ENCODE peak calls at places on chromosomes 16 and 17, in eight cellular contexts. I, P, J, N, F, M, Q and D are unnamed samples.

GRCh38 chr16:53945996-53946395 is 242.0 kb downstream of the FTO start:
- DNase-seq in I (no peak), P (no peak), J (peak; percentile 76), N (no peak), F (no peak), M (no peak), Q (no peak), D (no peak)

GRCh38 chr17:42720996-42721583 is 23.8 kb downstream of the EZH1 start:
- DNase-seq in I (no peak), P (no peak), J (peak; percentile 75), N (peak; percentile 43), F (peak; percentile 48), M (no peak), Q (peak; percentile 62), D (no peak)

GRCh38 chr17:27840688-27841087 is 40.4 kb upstream of the NOS2 start:
- DNase-seq in I (no peak), P (no peak), J (no peak), N (no peak), F (no peak), M (no peak), Q (no peak), D (no peak)

GRCh38 chr16:31177136-31177535 is 2.8 kb upstream of the FUS start:
- DNase-seq in I (peak; percentile 51), P (no peak), J (no peak), N (peak; percentile 58), F (no peak), M (peak; percentile 28), Q (no peak), D (no peak)

GRCh38 chr17:71224824-71225575 is 895.8 kb upstream of the SOX9 start:
- DNase-seq in I (no peak), P (no peak), J (peak; percentile 12), N (no peak), F (no peak), M (no peak), Q (peak; percentile 17), D (peak; percentile 49)

GRCh38 chr17:7673239-7673638 is 14.1 kb downstream of the TP53 start:
- DNase-seq in I (no peak), P (no peak), J (no peak), N (no peak), F (no peak), M (no peak), Q (peak; percentile 26), D (no peak)

GRCh38 chr16:2490190-2491105 is 15.5 kb downstream of the TBC1D24 start:
- DNase-seq in I (no peak), P (no peak), J (no peak), N (no peak), F (no peak), M (no peak), Q (no peak), D (no peak)

GRCh38 chr16:17467923-17468540 is 2.7 kb downstream of the XYLT1 start:
- DNase-seq in I (no peak), P (peak; percentile 20), J (peak; percentile 66), N (no peak), F (peak; percentile 39), M (no peak), Q (peak; percentile 55), D (peak; percentile 80)

GRCh38 chr17:35774499-35774898 is 13.8 kb downstream of the C17orf50 start:
- DNase-seq in I (peak; percentile 63), P (no peak), J (peak; percentile 57), N (no peak), F (no peak), M (no peak), Q (no peak), D (peak; percentile 82)

GRCh38 chr16:83068686-83069085 is 441.9 kb downstream of the CDH13 start:
- DNase-seq in I (no peak), P (no peak), J (peak; percentile 50), N (no peak), F (no peak), M (no peak), Q (no peak), D (no peak)

GRCh38 chr17:28501421-28502284 is 4.5 kb upstream of the FOXN1 start:
- DNase-seq in I (no peak), P (no peak), J (no peak), N (no peak), F (no peak), M (no peak), Q (no peak), D (no peak)

GRCh38 chr17:73343168-73343634 is 31.4 kb upstream of the CDC42EP4 start:
- DNase-seq in I (no peak), P (no peak), J (peak; percentile 88), N (no peak), F (no peak), M (no peak), Q (no peak), D (no peak)

GRCh38 chr17:34412965-34413441 is 50.0 kb upstream of the CCL1 start:
- DNase-seq in I (no peak), P (no peak), J (peak; percentile 2), N (no peak), F (no peak), M (no peak), Q (no peak), D (no peak)

GRCh38 chr16:27364493-27365141 is 37.4 kb upstream of the IL21R start:
- DNase-seq in I (no peak), P (no peak), J (no peak), N (no peak), F (no peak), M (no peak), Q (no peak), D (peak; percentile 48)

GRCh38 chr16:75236736-75237397 is 14.6 kb downstream of the BCAR1 start:
- DNase-seq in I (no peak), P (no peak), J (no peak), N (no peak), F (no peak), M (no peak), Q (no peak), D (no peak)

GRCh38 chr17:37384560-37385160 is 8.9 kb downstream of the C17orf78 start:
- DNase-seq in I (no peak), P (no peak), J (peak; percentile 6), N (no peak), F (no peak), M (no peak), Q (no peak), D (no peak)

GRCh38 chr16:8326234-8326633 is 264.1 kb downstream of the TMEM114 start:
- DNase-seq in I (no peak), P (no peak), J (no peak), N (no peak), F (no peak), M (no peak), Q (no peak), D (no peak)

GRCh38 chr16:86313631-86314030 is 196.7 kb upstream of the FOXF1 start:
- DNase-seq in I (no peak), P (no peak), J (no peak), N (no peak), F (no peak), M (no peak), Q (no peak), D (no peak)

GRCh38 chr17:18017958-18018357 is 21.0 kb downstream of the ATPAF2 start:
- DNase-seq in I (no peak), P (no peak), J (peak; percentile 68), N (no peak), F (no peak), M (no peak), Q (no peak), D (no peak)

GRCh38 chr16:47851026-47851610 is 304.7 kb downstream of the ABCC12 start:
- DNase-seq in I (no peak), P (no peak), J (no peak), N (no peak), F (no peak), M (no peak), Q (no peak), D (no peak)

GRCh38 chr17:27766438-27766837 is 33.9 kb downstream of the NOS2 start:
- DNase-seq in I (no peak), P (no peak), J (no peak), N (no peak), F (no peak), M (no peak), Q (no peak), D (no peak)

GRCh38 chr16:74625500-74626350 is 18.8 kb upstream of the GLG1 start:
- DNase-seq in I (no peak), P (no peak), J (no peak), N (no peak), F (no peak), M (no peak), Q (no peak), D (no peak)

GRCh38 chr17:3546521-3546920 is 11.1 kb downstream of the TRPV3 start:
- DNase-seq in I (no peak), P (no peak), J (no peak), N (no peak), F (no peak), M (no peak), Q (no peak), D (no peak)

GRCh38 chr16:57743458-57743857 is 7.9 kb downstream of the KATNB1 start:
- DNase-seq in I (no peak), P (no peak), J (no peak), N (no peak), F (no peak), M (no peak), Q (no peak), D (no peak)

GRCh38 chr16:50857881-50858280 is 116.0 kb downstream of the CYLD start:
- DNase-seq in I (no peak), P (no peak), J (no peak), N (no peak), F (no peak), M (no peak), Q (no peak), D (no peak)

GRCh38 chr16:74990832-74991231 is 5.9 kb upstream of the WDR59 start:
- DNase-seq in I (no peak), P (no peak), J (no peak), N (no peak), F (no peak), M (no peak), Q (no peak), D (no peak)

GRCh38 chr17:78637146-78637545 is 60.0 kb upstream of the DNAH17 start:
- DNase-seq in I (no peak), P (no peak), J (no peak), N (no peak), F (no peak), M (no peak), Q (no peak), D (no peak)